ENCODE peak calls at places on chromosomes 11 and 22, in ten cellular contexts. K is esophagus muscularis mucosa, E is GM12878, Y is transverse colon, G is endothelial cell of umbilical vein, H is K562, M is spleen, J is GM12892, V is stomach, I is sigmoid colon. W is an unnamed sample.

GRCh38 chr11:34501500-34501899 is 12.1 kb downstream of the ELF5 start:
- DNase-seq in K (no peak), E (no peak), Y (no peak), G (no peak), H (no peak), M (no peak), J (no peak), V (no peak), I (no peak), W (no peak)

GRCh38 chr22:35514366-35514765 is 26.3 kb upstream of the RASD2 start:
- DNase-seq in K (no peak), E (no peak), Y (no peak), G (no peak), H (no peak), M (no peak), J (no peak), V (no peak), I (no peak), W (no peak)

GRCh38 chr11:46210133-46210636 is 67.3 kb upstream of the CREB3L1 start:
- DNase-seq in K (no peak), E (peak; percentile 15), Y (no peak), G (no peak), H (peak; percentile 52), M (no peak), J (peak; percentile 18), V (no peak), I (no peak), W (peak; percentile 12)

GRCh38 chr11:41320233-41320993 is 139.0 kb downstream of the LRRC4C start:
- DNase-seq in K (no peak), E (no peak), Y (no peak), G (no peak), H (no peak), M (no peak), J (no peak), V (no peak), I (no peak), W (no peak)

GRCh38 chr11:563812-564578 is 3.2 kb downstream of the RASSF7 start:
- DNase-seq in K (no peak), E (no peak), Y (no peak), G (no peak), H (no peak), M (peak; percentile 75), J (no peak), V (no peak), I (no peak), W (no peak)

GRCh38 chr11:44823006-44823405 is 96.2 kb downstream of the TSPAN18 start:
- DNase-seq in K (no peak), E (no peak), Y (no peak), G (no peak), H (peak; percentile 34), M (peak; percentile 36), J (no peak), V (no peak), I (no peak), W (no peak)

GRCh38 chr11:104534268-104534667 is 364.0 kb downstream of the CASP12 start:
- DNase-seq in K (no peak), E (no peak), Y (no peak), G (peak; percentile 46), H (no peak), M (no peak), J (no peak), V (no peak), I (no peak), W (no peak)

GRCh38 chr11:62880803-62881578 is at the start of gene SLC3A2:
- DNase-seq in K (peak; percentile 97), E (peak; percentile 47), Y (peak; percentile 94), G (peak; percentile 91), H (peak; percentile 95), M (peak; percentile 97), J (peak; percentile 81), V (peak; percentile 92), I (peak; percentile 96), W (peak; percentile 78)

GRCh38 chr11:115930276-115930675 is 426.1 kb upstream of the CADM1 start:
- DNase-seq in K (no peak), E (no peak), Y (no peak), G (no peak), H (no peak), M (no peak), J (no peak), V (no peak), I (no peak), W (no peak)

GRCh38 chr11:11430431-11430830 is 77.4 kb upstream of the CSNK2A3 start:
- DNase-seq in K (no peak), E (no peak), Y (no peak), G (no peak), H (no peak), M (no peak), J (no peak), V (no peak), I (no peak), W (no peak)

DNA sequence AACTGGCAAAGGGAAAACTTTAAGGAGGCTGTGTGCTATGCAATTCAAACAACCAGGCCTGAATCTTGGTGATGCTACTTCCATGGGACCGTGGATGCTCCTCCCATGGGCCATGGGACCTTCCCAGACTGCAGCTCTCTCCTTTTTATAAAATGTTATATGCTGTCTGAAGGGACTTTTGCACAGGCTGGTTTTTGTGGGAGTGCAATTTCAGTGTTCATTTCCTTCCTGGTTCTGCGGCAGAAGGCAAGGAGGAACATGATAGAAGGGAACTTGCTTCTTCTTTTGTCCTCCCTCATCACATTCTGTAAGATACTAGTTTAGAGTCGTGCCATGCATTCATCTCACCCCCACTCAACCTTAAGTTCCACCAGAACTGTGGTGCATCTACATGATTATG is 68.9 kb downstream of the C11orf58 start:
- DNase-seq in K (no peak), E (no peak), Y (no peak), G (no peak), H (no peak), M (peak; percentile 41), J (no peak), V (no peak), I (no peak), W (no peak)
- TF ChIP-seq POLR2AphosphoS5 in K (no peak), E (no peak), Y (no peak), G (no peak), H (no peak), M (no peak), J (no peak), V (no peak), I (no peak), W (no peak)

GRCh38 chr11:114168691-114169090 is 109.2 kb downstream of the ZBTB16 start:
- DNase-seq in K (no peak), E (no peak), Y (peak; percentile 68), G (no peak), H (no peak), M (no peak), J (no peak), V (no peak), I (peak; percentile 67), W (no peak)
- TF ChIP-seq POLR2AphosphoS5 in K (no peak), E (no peak), Y (no peak), G (no peak), H (no peak), M (peak; percentile 67), J (no peak), V (peak; percentile 5), I (no peak), W (no peak)

GRCh38 chr11:96342131-96342970 is 644 bp downstream of the MAML2 start:
- DNase-seq in K (no peak), E (no peak), Y (no peak), G (peak; percentile 45), H (no peak), M (no peak), J (no peak), V (no peak), I (no peak), W (no peak)

GRCh38 chr11:96341237-96342130 is 1.5 kb downstream of the MAML2 start:
- DNase-seq in K (no peak), E (no peak), Y (peak; percentile 75), G (peak; percentile 49), H (peak; percentile 79), M (peak; percentile 91), J (peak; percentile 39), V (peak; percentile 60), I (peak; percentile 79), W (peak; percentile 29)

GRCh38 chr11:96339704-96340554 is 3.1 kb downstream of the MAML2 start:
- DNase-seq in K (no peak), E (no peak), Y (no peak), G (no peak), H (peak; percentile 30), M (no peak), J (no peak), V (no peak), I (no peak), W (no peak)

GRCh38 chr11:96340555-96340885 is 2.5 kb downstream of the MAML2 start:
- DNase-seq in K (no peak), E (no peak), Y (no peak), G (no peak), H (no peak), M (no peak), J (no peak), V (no peak), I (no peak), W (no peak)

DNA sequence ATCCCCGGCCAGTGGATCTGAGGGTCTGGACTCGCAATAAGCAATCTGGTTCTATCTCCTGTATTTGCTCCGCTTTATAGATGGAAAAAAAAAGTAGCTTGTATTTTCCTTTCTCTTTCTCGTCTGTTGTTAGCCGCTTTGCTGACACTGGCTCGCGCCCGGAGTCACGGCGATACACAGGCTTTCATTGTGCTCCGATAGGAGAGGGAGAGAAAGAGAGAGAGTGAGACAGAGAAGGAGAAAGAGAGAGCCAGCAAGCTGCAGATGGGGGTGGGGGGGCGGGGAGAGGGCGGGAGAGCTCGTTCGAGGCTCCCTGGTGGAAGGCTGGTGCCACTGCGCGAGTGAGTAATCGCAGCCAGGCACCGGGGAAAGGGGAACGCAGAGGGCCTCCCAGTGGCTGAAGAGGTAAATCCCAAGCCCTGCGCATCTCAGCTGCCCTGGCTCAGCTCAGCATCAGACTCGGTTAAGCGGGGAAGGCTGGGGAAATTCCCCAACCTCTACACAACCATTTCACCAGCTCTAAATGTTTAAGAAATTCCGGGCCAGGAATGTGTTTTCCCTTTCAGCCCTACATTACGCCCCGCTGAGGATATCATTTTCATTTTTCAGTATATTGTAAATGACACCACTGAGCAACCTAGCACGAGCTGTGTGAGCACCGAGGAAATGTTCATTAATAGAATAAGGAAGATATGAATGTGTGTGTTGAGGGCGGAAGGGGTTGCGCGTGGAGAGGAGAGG is at the start of gene MAML2:
- DNase-seq in K (peak; percentile 99), E (peak; percentile 91), Y (peak; percentile 95), G (peak; percentile 91), H (peak; percentile 94), M (peak; percentile 98), J (peak; percentile 65), V (peak; percentile 94), I (peak; percentile 97), W (peak; percentile 54)
- TF ChIP-seq POLR2AphosphoS5 in K (peak; percentile 76), E (peak; percentile 21), Y (peak; percentile 47), G (peak; percentile 40), H (peak; percentile 40), M (peak; percentile 80), J (no peak), V (no peak), I (peak; percentile 78), W (no peak)

DNA sequence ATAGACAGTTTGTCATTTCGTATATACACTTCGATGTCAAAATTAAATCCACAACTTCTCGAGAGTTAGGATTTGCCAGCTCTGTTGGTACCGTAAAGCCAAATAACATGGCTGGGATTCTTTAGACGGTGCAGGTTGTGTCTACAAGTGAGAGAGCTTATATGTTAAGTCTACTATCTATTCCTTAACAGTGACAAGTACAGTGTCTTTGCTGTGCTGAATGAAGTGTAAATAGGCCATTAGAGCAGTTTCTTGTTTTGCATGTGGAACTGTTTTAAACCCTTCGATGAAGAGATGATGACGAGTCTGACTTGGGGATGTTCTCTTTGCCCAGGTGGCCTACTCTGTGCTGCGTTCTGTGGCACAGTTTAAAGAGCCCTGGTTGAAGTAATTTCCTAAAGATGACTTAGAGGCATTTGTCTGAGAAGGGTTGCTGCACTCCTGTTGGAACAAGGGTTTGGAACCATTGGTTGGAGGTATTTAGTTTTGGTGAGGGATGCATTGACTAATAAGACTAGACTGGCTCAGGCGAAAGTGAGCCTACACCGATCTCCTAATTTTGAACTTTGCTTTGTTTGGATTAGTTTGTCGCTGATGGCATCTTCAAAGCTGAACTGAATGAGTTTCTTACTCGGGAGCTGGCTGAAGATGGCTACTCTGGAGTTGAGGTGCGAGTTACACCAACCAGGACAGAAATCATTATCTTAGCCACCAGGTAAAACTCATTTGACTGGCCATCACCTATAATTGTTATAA is 970 bp downstream of the RPS3 start:
- DNase-seq in K (no peak), E (no peak), Y (no peak), G (peak; percentile 54), H (peak; percentile 44), M (no peak), J (no peak), V (no peak), I (no peak), W (no peak)
- TF ChIP-seq POLR2AphosphoS5 in K (no peak), E (no peak), Y (no peak), G (no peak), H (no peak), M (no peak), J (no peak), V (no peak), I (no peak), W (no peak)

W was measured in GM12891.